ENCODE peak calls at places on chromosomes 7 and 10, in four cellular contexts. P is activated effector memory CD4-positive, alpha-beta T cell treated with anti-CD3 and anti-CD28 coated beads, Interleukin-2, amount 50 U/mL, for 16 hours; V is substantia nigra; G is astrocyte of the spinal cord. R is an unnamed sample.

GRCh38 chr7:50952544-50952943 is 169.8 kb upstream of the GRB10 start:
- DNase-seq in P (no peak), V (no peak), G (no peak), R (no peak)

GRCh38 chr7:101678713-101679112 is 49.6 kb upstream of the MYL10 start:
- DNase-seq in P (no peak), V (no peak), G (peak; percentile 62), R (no peak)

GRCh38 chr7:117550625-117551024 is 70.8 kb downstream of the CFTR start:
- DNase-seq in P (no peak), V (no peak), G (no peak), R (no peak)

GRCh38 chr7:2399848-2400587 is 3.4 kb upstream of the CHST12 start:
- DNase-seq in P (no peak), V (no peak), G (peak; percentile 98), R (no peak)

GRCh38 chr10:112951349-112952281 is 1.6 kb downstream of the TCF7L2 start:
- DNase-seq in P (peak; percentile 78), V (peak; percentile 41), G (peak; percentile 84), R (peak; percentile 62)

GRCh38 chr7:84339306-84339705 is 144.7 kb upstream of the SEMA3A start:
- DNase-seq in P (no peak), V (no peak), G (peak; percentile 60), R (no peak)

GRCh38 chr7:46908770-46909169 is 673.1 kb downstream of the TNS3 start:
- DNase-seq in P (no peak), V (no peak), G (peak; percentile 95), R (no peak)

GRCh38 chr10:16612148-16612742 is 90.6 kb upstream of the C1QL3 start:
- DNase-seq in P (no peak), V (no peak), G (peak; percentile 41), R (peak; percentile 32)

GRCh38 chr10:122510326-122510725 is 49.0 kb downstream of the HTRA1 start:
- DNase-seq in P (no peak), V (no peak), G (peak; percentile 59), R (no peak)

GRCh38 chr7:157657741-157658740 is 321.2 kb downstream of the DNAJB6 start:
- DNase-seq in P (no peak), V (no peak), G (no peak), R (no peak)

GRCh38 chr7:130912910-130913720 is 179.1 kb upstream of the KLF14 start:
- DNase-seq in P (peak; percentile 94), V (no peak), G (peak; percentile 99), R (no peak)

GRCh38 chr10:47321521-47322195 is 596 bp upstream of the GDF2 start:
- DNase-seq in P (peak; percentile 43), V (no peak), G (no peak), R (no peak)

GRCh38 chr10:64091889-64092288 is 570.7 kb downstream of the REEP3 start:
- DNase-seq in P (no peak), V (no peak), G (no peak), R (no peak)

GRCh38 chr10:94274142-94274787 is 88.5 kb downstream of the NOC3L start:
- DNase-seq in P (no peak), V (no peak), G (peak; percentile 19), R (no peak)

GRCh38 chr7:44914992-44915607 is 29.8 kb upstream of the PURB start:
- DNase-seq in P (peak; percentile 88), V (no peak), G (peak; percentile 39), R (no peak)

GRCh38 chr10:69483988-69484387 is 32.7 kb downstream of the TSPAN15 start:
- DNase-seq in P (no peak), V (no peak), G (no peak), R (no peak)

GRCh38 chr7:72467237-72467636 is 55.1 kb upstream of the CALN1 start:
- DNase-seq in P (no peak), V (no peak), G (no peak), R (no peak)

GRCh38 chr10:6108631-6109443 is 20.0 kb downstream of the RBM17 start:
- DNase-seq in P (no peak), V (no peak), G (peak; percentile 58), R (no peak)

GRCh38 chr10:36086976-36087726 is 445.1 kb upstream of the FZD8 start:
- DNase-seq in P (no peak), V (no peak), G (no peak), R (no peak)

GRCh38 chr7:150784954-150785353 is 15.2 kb downstream of the TMEM176B start:
- DNase-seq in P (no peak), V (no peak), G (no peak), R (no peak)

GRCh38 chr10:73644015-73644743 is 2.9 kb upstream of the MYOZ1 start:
- DNase-seq in P (peak; percentile 78), V (no peak), G (peak; percentile 74), R (peak; percentile 61)